ENCODE peak calls at places on chromosomes 2 and 18, in four cellular contexts. S, E, I and K are unnamed samples.
A peak's percentile ranks its signal among the peaks of the same experiment; 100 is the strongest.

GRCh38 chr2:73859721-73860586 is 31.2 kb downstream of the STAMBP start:
- DNase-seq in S (no peak), E (no peak), I (peak; percentile 90), K (peak; percentile 52)

GRCh38 chr2:212897296-212897695 is 254.1 kb downstream of the IKZF2 start:
- DNase-seq in S (no peak), E (no peak), I (no peak), K (no peak)

GRCh38 chr2:134284119-134284670 is 30.3 kb downstream of the MGAT5 start:
- DNase-seq in S (no peak), E (no peak), I (no peak), K (no peak)

GRCh38 chr2:43210125-43210466 is 16.3 kb downstream of the ZFP36L2 start:
- DNase-seq in S (no peak), E (no peak), I (no peak), K (no peak)

GRCh38 chr18:37441821-37442220 is 123.8 kb downstream of the CELF4 start:
- DNase-seq in S (no peak), E (no peak), I (no peak), K (no peak)

GRCh38 chr18:74541703-74542555 is 7.6 kb downstream of the CNDP1 start:
- DNase-seq in S (no peak), E (no peak), I (no peak), K (no peak)

GRCh38 chr2:12455626-12456025 is 261.1 kb upstream of the TRIB2 start:
- DNase-seq in S (no peak), E (no peak), I (no peak), K (no peak)

GRCh38 chr2:169795181-169795580 is 3.5 kb upstream of the SSB start:
- DNase-seq in S (no peak), E (no peak), I (no peak), K (no peak)

GRCh38 chr2:102664439-102665042 is 45.2 kb downstream of the SLC9A2 start:
- DNase-seq in S (no peak), E (no peak), I (no peak), K (no peak)

DNA sequence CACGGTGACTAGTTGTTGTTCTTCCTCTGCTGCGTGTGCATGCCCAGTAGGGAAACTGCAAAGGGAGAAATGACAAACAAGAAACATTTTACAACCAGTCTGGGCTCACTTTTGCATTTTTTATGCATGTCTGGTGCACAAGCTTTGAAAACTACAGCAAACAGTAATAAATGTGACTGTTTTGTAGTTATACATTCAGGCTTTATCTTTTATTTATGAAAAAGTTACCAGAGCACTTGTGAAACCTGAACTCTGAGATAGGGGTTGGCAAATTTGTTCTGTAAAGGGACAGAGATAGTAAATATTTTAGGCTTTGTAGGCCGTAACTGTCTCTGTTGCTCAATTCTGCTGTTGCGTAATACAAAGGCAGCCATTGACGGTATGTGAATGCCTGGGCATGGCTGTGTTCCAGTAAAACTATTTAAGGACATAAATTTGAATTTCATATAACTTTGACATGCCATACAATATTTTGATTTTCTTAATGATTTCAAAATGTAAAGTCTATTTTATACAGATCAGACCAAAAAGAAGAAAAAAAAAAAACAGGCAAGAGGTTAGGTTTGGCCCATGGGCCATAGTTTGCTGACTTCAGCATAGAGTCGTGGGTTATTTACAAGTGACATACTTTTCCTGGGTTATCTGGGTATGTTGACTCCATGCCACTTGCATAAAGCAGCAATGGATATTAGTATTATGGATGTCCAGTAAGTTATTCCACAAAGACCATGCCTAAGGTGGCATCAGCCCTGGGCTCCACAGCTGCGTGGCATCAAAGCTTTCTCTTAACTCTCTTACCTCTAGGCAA is 53.6 kb upstream of the EML6 start:
- DNase-seq in S (no peak), E (no peak), I (no peak), K (no peak)
- H3K4me3 ChIP-seq in S (no peak overlapping the region), E (no peak overlapping the region), I (no peak overlapping the region), K (no peak overlapping the region)

DNA sequence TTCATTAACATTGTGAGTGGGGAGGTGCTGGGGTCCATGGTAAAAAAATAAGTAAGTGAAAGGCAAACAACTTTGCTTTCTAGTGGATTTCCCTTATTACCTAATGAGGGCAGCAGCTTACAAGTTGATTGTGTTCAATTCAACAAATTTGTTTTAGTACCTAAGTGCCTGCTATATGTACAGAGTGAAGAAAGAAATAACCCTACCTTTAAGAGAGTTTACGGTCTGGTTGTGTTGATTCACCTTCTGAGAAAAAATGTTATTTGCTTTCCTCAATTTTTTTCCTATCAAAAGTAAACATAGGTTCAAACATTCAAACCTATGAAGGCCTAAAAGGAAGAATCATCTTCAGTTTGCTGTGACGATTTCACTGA is 1.6 kb upstream of the SPTBN1 start:
- DNase-seq in S (no peak), E (no peak), I (no peak), K (no peak)
- H3K27ac ChIP-seq in S (peak overlapping the region; percentile 99), E (peak overlapping the region; percentile 90), I (no peak overlapping the region), K (no peak overlapping the region)

DNA sequence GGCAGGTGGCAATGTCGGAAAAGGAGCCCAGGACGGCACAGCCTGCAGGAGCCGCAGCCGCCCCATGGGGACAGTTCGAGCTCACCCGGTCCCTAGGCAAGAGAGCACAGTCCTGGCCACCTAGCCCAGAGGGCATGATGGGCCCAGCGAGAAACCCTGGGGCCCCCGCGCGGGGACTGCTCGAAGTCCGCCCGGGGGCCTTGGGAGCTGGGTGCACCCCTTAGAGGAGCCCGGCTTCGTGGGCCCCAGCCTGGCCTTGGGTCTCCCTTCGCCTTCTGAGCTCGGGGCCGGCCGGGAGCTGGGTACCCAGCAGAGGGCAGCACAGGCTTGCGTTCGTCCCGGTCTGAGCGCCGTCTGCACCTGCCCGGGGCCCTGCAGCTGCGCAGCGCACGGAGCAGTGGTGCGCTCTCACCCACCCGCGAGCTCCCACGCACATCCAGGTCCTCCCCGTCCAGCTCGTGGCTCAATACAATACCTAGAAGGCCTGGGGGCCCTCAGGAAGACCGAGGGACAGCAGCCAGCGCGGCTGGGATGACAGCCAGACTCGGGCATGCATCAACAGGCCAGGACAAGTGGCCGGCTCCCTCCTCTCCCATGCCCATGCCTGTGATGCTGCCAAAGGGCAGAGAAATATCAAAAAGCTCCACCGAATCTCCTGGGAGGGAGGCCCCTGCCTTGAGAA is 96.2 kb upstream of the ZNF532 start:
- DNase-seq in S (peak; percentile 73), E (peak; percentile 74), I (peak; percentile 96), K (peak; percentile 73)
- H3K4me3 ChIP-seq in S (peak overlapping the region; percentile 59), E (peak overlapping the region; percentile 41), I (peak overlapping the region; percentile 60), K (no peak overlapping the region)

DNA sequence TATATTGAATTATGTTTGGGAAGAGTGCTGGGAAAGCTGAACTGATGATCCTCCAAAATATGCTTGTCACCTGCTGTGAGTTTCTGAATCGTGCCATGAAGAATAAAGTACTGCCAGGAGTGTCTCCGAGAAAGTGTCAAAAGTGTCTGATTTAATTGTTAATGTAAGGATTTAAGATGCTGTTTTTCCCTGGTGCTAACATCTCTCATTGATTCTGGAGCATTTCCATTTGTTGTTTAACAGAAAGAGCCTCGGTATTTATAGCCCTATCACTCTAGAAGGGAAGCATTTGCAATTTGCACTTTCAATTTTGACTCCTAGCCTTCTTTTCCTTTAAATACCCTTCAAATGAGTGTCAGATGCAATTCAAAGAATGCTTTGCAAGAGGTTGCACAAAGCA is 342.2 kb downstream of the RND3 start:
- DNase-seq in S (no peak), E (no peak), I (no peak), K (no peak)
- H3K27ac ChIP-seq in S (no peak overlapping the region), E (no peak overlapping the region), I (peak overlapping the region; percentile 12), K (no peak overlapping the region)

DNA sequence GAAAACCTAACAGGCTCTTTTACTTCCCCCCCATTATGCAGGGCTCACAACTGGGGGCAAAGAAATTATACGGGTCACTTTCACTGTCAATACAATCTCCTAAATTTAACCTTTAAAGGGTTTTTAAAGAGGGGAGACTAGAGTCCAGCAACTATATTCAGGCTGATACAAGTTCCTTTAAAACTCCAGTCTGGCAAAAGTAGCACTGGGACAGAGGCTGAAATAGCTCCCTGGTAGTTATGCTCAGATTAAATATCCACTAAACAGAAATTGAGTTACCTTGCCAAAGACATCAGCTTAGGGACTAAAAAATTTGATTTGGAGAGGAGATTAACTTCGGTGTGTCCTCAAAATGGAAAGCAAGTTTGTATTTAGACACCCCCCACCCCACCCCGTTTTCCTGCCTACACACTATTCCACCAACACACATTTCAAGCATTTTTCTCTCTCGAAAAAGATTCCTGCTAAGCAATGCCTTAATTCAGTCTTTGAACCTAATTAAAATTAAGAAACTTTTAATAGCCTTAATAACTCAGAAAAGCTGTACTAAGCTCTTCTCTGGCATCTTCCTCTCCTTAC is 127.2 kb downstream of the OSBPL1A start:
- DNase-seq in S (no peak), E (no peak), I (peak; percentile 6), K (no peak)
- H3K4me3 ChIP-seq in S (peak overlapping the region; percentile 92), E (peak overlapping the region; percentile 82), I (peak overlapping the region; percentile 87), K (peak overlapping the region; percentile 83)

GRCh38 chr2:61241266-61241665 is 79.3 kb downstream of the C2orf74 start:
- DNase-seq in S (no peak), E (no peak), I (peak; percentile 31), K (no peak)

GRCh38 chr2:61235716-61236115 is 73.7 kb downstream of the C2orf74 start:
- DNase-seq in S (no peak), E (no peak), I (no peak), K (no peak)

GRCh38 chr2:61233581-61233980 is 71.6 kb downstream of the C2orf74 start:
- DNase-seq in S (no peak), E (no peak), I (no peak), K (no peak)

GRCh38 chr2:61238221-61238620 is 76.2 kb downstream of the C2orf74 start:
- DNase-seq in S (no peak), E (no peak), I (no peak), K (no peak)
- H3K27ac ChIP-seq in S (no peak overlapping the region), E (no peak overlapping the region), I (no peak overlapping the region), K (no peak overlapping the region)

GRCh38 chr18:76801567-76802505 is 20.5 kb upstream of the ZNF236 start:
- DNase-seq in S (peak; percentile 59), E (peak; percentile 75), I (peak; percentile 96), K (peak; percentile 53)
- H3K4me3 ChIP-seq in S (peak overlapping the region; percentile 54), E (peak overlapping the region; percentile 39), I (peak overlapping the region; percentile 56), K (peak overlapping the region; percentile 14)

GRCh38 chr18:8605974-8606373 is 3.3 kb upstream of the RAB12 start:
- DNase-seq in S (no peak), E (no peak), I (no peak), K (no peak)

GRCh38 chr18:8602040-8602439 is 7.2 kb upstream of the RAB12 start:
- DNase-seq in S (no peak), E (no peak), I (no peak), K (no peak)

GRCh38 chr18:8603663-8604520 is 5.3 kb upstream of the RAB12 start:
- DNase-seq in S (no peak), E (no peak), I (no peak), K (peak; percentile 27)

GRCh38 chr18:8602557-8602956 is 6.7 kb upstream of the RAB12 start:
- DNase-seq in S (no peak), E (no peak), I (no peak), K (no peak)

GRCh38 chr18:8601277-8602032 is 7.8 kb upstream of the RAB12 start:
- DNase-seq in S (no peak), E (no peak), I (no peak), K (no peak)
- H3K27ac ChIP-seq in S (no peak overlapping the region), E (no peak overlapping the region), I (no peak overlapping the region), K (no peak overlapping the region)